ENCODE peak calls at places on chromosomes 11 and 22, in seven cellular contexts. W, F, Y, I, C, P and N are unnamed samples.

GRCh38 chr11:14186376-14186775 is 172.6 kb downstream of the RRAS2 start:
- DNase-seq in W (no peak), P (no peak), F (no peak), Y (peak; percentile 52), C (no peak), I (no peak), N (no peak)

GRCh38 chr22:35739642-35740041 is 22.0 kb downstream of the APOL5 start:
- DNase-seq in P (no peak), F (no peak), C (no peak), Y (peak; percentile 83), W (no peak), I (no peak), N (no peak)

GRCh38 chr22:27462190-27462589 is 339.4 kb downstream of the MN1 start:
- DNase-seq in Y (no peak), I (no peak), F (no peak), P (no peak), W (no peak), C (no peak), N (no peak)

GRCh38 chr11:84437129-84438123 is 1151.3 kb upstream of the CCDC90B start:
- DNase-seq in P (no peak), I (peak; percentile 6), Y (no peak), C (no peak), F (peak; percentile 18), W (peak; percentile 27), N (peak; percentile 13)

GRCh38 chr11:134889832-134890231 is 477.8 kb upstream of the B3GAT1 start:
- DNase-seq in P (no peak), W (no peak), F (no peak), Y (peak; percentile 40), C (no peak), I (no peak), N (no peak)

GRCh38 chr11:92225206-92225562 is 566 bp downstream of the FAT3 start:
- DNase-seq in F (peak; percentile 28), Y (no peak), P (no peak), I (no peak), C (no peak), W (peak; percentile 8), N (no peak)

GRCh38 chr11:92865352-92865751 is 104.1 kb upstream of the MTNR1B start:
- DNase-seq in P (no peak), Y (no peak), W (no peak), C (no peak), I (no peak), F (no peak), N (no peak)

GRCh38 chr22:17097701-17098100 is 12.9 kb downstream of the IL17RA start:
- DNase-seq in Y (no peak), F (no peak), C (no peak), W (no peak), P (no peak), I (no peak), N (peak; percentile 18)

GRCh38 chr11:12989428-12990242 is 19.5 kb upstream of the RASSF10 start:
- DNase-seq in I (no peak), C (no peak), W (no peak), F (no peak), Y (no peak), P (no peak), N (no peak)

GRCh38 chr11:22555901-22556300 is 69.7 kb downstream of the FANCF start:
- DNase-seq in F (no peak), Y (no peak), P (no peak), C (no peak), W (no peak), I (no peak), N (no peak)

GRCh38 chr11:134916829-134917228 is 504.8 kb upstream of the B3GAT1 start:
- DNase-seq in P (no peak), I (no peak), F (no peak), Y (no peak), C (no peak), W (no peak), N (no peak)

GRCh38 chr11:107706531-107706930 is 5.3 kb downstream of the SLN start:
- DNase-seq in C (no peak), W (no peak), P (no peak), I (no peak), F (no peak), Y (no peak), N (no peak)

GRCh38 chr11:59456661-59457060 is at the start of gene OR4D6:
- DNase-seq in C (no peak), Y (no peak), W (no peak), F (no peak), P (no peak), I (no peak), N (no peak)

GRCh38 chr11:67120881-67121710 is 2.0 kb downstream of the KDM2A start:
- DNase-seq in C (no peak), W (peak; percentile 55), Y (no peak), F (no peak), P (no peak), I (peak; percentile 53), N (peak; percentile 59)

GRCh38 chr22:43798492-43798891 is 13.6 kb downstream of the EFCAB6 start:
- DNase-seq in P (no peak), Y (peak; percentile 54), C (no peak), F (no peak), W (peak; percentile 59), I (no peak), N (peak; percentile 59)

GRCh38 chr11:69007978-69008381 is 5.1 kb downstream of the MRGPRF start:
- DNase-seq in I (no peak), Y (no peak), P (no peak), C (no peak), W (no peak), F (no peak), N (no peak)

GRCh38 chr11:117905524-117905923 is 23.7 kb downstream of the TMPRSS13 start:
- DNase-seq in Y (no peak), I (no peak), W (no peak), P (no peak), C (no peak), F (no peak), N (no peak)

GRCh38 chr11:9273430-9274336 is 8.5 kb upstream of the DENND5A start:
- DNase-seq in W (no peak), C (no peak), P (no peak), I (no peak), F (no peak), Y (no peak), N (no peak)

GRCh38 chr11:48138222-48138621 is 78.4 kb upstream of the OR4B1 start:
- DNase-seq in Y (no peak), W (no peak), P (no peak), F (no peak), I (peak; percentile 54), C (no peak), N (no peak)
- TF ChIP-seq CTCF in Y (no peak), W (no peak), P (no peak), F (no peak), I (no peak), C (no peak), N (no peak)

DNA sequence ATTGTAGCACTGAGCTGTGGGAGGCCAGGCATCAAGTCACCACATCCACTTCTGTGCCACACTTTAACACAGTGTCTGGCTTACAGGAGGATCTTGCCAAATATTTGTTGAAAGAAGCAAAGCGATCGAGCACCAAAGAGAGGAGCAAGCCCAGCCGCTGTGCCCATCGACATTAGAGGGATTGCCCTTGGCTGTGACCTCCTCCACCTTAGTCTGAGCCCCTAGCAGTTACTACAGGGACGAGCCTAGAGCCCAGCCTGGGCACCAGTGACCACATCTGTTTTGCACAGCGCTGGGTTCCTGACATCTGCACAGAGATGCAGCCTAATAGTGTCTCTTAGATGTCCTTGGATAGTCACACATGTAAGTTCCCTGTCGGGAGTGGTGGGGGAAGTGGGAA is 17.7 kb downstream of the GRIK4 start:
- DNase-seq in F (no peak), P (no peak), I (no peak), W (no peak), C (no peak), Y (no peak), N (no peak)
- TF ChIP-seq CTCF in F (no peak), P (no peak), I (no peak), W (no peak), C (no peak), Y (no peak), N (no peak)

DNA sequence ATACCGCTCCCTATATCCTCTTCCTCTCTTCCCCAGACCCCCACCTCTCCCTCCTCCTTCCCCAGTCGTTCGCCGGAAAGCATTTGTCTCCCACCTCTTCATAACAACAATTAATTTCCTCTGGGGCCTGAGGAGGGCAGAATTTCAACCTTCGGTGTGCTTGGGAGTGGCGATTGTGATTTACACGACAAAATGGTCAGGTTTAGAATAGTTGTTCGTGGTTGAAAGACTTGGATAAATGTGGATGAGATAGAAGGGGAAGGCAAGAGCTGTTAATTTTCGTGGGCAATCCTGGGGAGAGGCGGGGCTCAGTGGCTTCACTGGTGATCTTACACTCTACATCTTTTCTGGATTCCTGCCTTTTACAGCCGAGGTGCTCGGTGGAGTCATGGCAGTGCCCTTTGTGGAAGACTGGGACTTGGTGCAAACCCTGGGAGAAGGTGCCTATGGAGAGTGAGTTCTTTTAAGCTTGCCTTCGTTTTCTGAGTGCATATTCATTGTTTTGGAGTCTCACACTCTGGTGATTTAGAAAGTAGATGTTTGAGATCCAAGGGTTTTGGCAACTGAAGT is 1.5 kb downstream of the CHEK1 start:
- DNase-seq in P (peak; percentile 11), W (peak; percentile 42), Y (no peak), F (no peak), C (no peak), I (no peak), N (peak; percentile 51)
- TF ChIP-seq CTCF in P (peak; percentile 25), W (peak; percentile 43), Y (no peak), F (no peak), C (peak; percentile 35), I (peak; percentile 15), N (peak; percentile 45)

GRCh38 chr22:46247443-46247975 is 2.6 kb downstream of the CDPF1 start:
- DNase-seq in Y (no peak), F (no peak), P (no peak), I (no peak), C (no peak), W (no peak), N (no peak)

GRCh38 chr22:46250783-46251125 is 661 bp upstream of the CDPF1 start:
- DNase-seq in F (no peak), C (no peak), I (peak; percentile 38), P (no peak), W (no peak), Y (no peak), N (no peak)

GRCh38 chr22:46251266-46251665 is 1.2 kb upstream of the CDPF1 start:
- DNase-seq in F (no peak), C (no peak), Y (no peak), W (no peak), I (no peak), P (no peak), N (no peak)

GRCh38 chr22:46251816-46252380 is 1.8 kb upstream of the CDPF1 start:
- DNase-seq in Y (no peak), F (no peak), P (no peak), W (no peak), I (no peak), C (no peak), N (no peak)

DNA sequence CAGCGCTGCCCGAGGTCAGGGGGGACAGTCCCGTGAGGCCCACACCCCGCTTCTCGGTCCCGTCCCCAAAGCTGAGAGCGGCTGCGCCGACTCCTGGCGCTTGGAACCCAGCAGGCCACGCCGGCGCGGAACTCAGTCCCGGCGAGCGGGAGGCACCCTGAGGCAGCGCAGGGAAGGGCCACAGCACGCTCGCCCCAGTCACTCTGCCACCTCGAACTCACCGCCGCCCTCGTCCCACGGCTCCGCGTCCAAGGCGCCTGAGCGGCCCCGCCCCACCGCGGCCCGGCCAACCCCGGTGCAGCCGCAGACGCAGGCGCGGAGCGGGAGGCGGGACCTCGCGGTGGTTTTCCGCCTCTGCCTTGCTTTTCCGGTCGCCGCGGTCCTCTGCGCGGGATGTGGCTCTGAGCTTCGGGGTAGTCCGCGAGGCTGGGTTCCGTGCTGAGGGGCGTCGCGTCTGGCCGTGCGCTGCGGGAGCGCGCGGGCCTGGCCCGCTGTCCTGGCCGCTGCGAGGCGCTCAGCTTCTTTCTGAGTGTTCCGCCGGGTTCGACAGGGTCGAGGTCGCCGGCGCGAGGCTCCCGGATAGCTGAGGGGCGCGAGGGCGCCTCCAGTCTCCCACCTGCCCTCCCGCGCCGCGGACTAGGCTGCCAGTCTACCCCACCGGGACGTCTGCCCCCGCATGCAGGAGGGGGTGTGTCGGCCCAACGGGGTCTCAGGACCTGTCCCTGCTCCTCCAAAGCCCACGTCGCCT is at the start of gene CDPF1:
- DNase-seq in W (peak; percentile 96), Y (no peak), I (peak; percentile 95), C (peak; percentile 37), F (peak; percentile 91), P (peak; percentile 69), N (peak; percentile 97)
- TF ChIP-seq CTCF in W (no peak), Y (no peak), I (peak; percentile 47), C (no peak), F (no peak), P (no peak), N (no peak)